ENCODE peak calls at places on chromosome 19, in eight cellular contexts. E, J, C, W, R, N, S and P are unnamed samples.
A peak's percentile ranks its signal among the peaks of the same experiment; 100 is the strongest.

GRCh38 chr19:57465680-57466381 is 8.9 kb upstream of the VN1R1 start:
- DNase-seq in E (no peak), J (no peak), C (no peak), W (no peak), R (peak; percentile 7), N (no peak), S (no peak), P (no peak)

GRCh38 chr19:35596366-35596999 is 10.5 kb downstream of the PMIS2 start:
- DNase-seq in E (no peak), J (no peak), C (no peak), W (no peak), R (no peak), N (no peak), S (no peak), P (no peak)

GRCh38 chr19:38736413-38737280 is 7.6 kb downstream of the CAPN12 start:
- DNase-seq in E (peak; percentile 82), J (peak; percentile 90), C (no peak), W (no peak), R (no peak), N (peak; percentile 39), S (no peak), P (no peak)

GRCh38 chr19:38975861-38976271 is 324 bp upstream of the FBXO17 start:
- DNase-seq in E (no peak), J (peak; percentile 60), C (peak; percentile 36), W (no peak), R (no peak), N (no peak), S (no peak), P (no peak)

GRCh38 chr19:29815231-29815630 is 3.4 kb downstream of the CCNE1 start:
- DNase-seq in E (peak; percentile 25), J (no peak), C (no peak), W (no peak), R (no peak), N (no peak), S (no peak), P (no peak)

GRCh38 chr19:48190288-48191284 is 20.1 kb downstream of the ZSWIM9 start:
- DNase-seq in E (peak; percentile 64), J (no peak), C (peak; percentile 94), W (peak; percentile 10), R (peak; percentile 85), N (no peak), S (no peak), P (no peak)

GRCh38 chr19:294819-295686 is 3.9 kb upstream of the PLPP2 start:
- DNase-seq in E (no peak), J (peak; percentile 74), C (no peak), W (no peak), R (no peak), N (no peak), S (peak; percentile 73), P (no peak)

GRCh38 chr19:50383307-50383851 is 768 bp upstream of the POLD1 start:
- DNase-seq in E (no peak), J (no peak), C (no peak), W (no peak), R (no peak), N (no peak), S (no peak), P (no peak)

GRCh38 chr19:40465025-40465780 is at the start of gene BLVRB:
- DNase-seq in E (no peak), J (no peak), C (peak; percentile 82), W (no peak), R (no peak), N (no peak), S (no peak), P (no peak)

GRCh38 chr19:55553217-55554182 is 8.2 kb upstream of the SBK3 start:
- DNase-seq in E (no peak), J (no peak), C (peak; percentile 5), W (no peak), R (no peak), N (no peak), S (no peak), P (no peak)

GRCh38 chr19:55552206-55552605 is 6.9 kb upstream of the SBK3 start:
- DNase-seq in E (no peak), J (no peak), C (no peak), W (no peak), R (no peak), N (no peak), S (peak; percentile 2), P (no peak)

GRCh38 chr19:55552620-55553019 is 7.3 kb upstream of the SBK3 start:
- DNase-seq in E (no peak), J (no peak), C (peak; percentile 95), W (no peak), R (no peak), N (no peak), S (peak; percentile 7), P (no peak)

GRCh38 chr19:55554302-55554701 is 9.0 kb upstream of the SBK3 start:
- DNase-seq in E (no peak), J (no peak), C (no peak), W (no peak), R (no peak), N (no peak), S (peak; percentile 18), P (no peak)

GRCh38 chr19:55554749-55555152 is 9.4 kb upstream of the SBK3 start:
- DNase-seq in E (no peak), J (no peak), C (no peak), W (no peak), R (no peak), N (no peak), S (no peak), P (no peak)
- H3K27ac ChIP-seq in E (no peak overlapping the region), J (no peak overlapping the region), C (no peak overlapping the region), W (no peak overlapping the region), R (no peak overlapping the region), N (no peak overlapping the region), S (no peak overlapping the region), P (no peak overlapping the region)

GRCh38 chr19:8141726-8142524 is 7.5 kb downstream of the FBN3 start:
- DNase-seq in E (no peak), J (peak; percentile 89), C (no peak), W (no peak), R (no peak), N (no peak), S (no peak), P (no peak)
- H3K4me1 ChIP-seq in E (no peaks in the 10 kb centered on the region), J (no peaks in the 10 kb centered on the region), C (no peaks in the 10 kb centered on the region), W (no peaks in the 10 kb centered on the region), R (peaks cover 4% of the 10 kb centered on the region), N (peaks cover 12% of the 10 kb centered on the region), S (peaks cover 12% of the 10 kb centered on the region), P (no peaks in the 10 kb centered on the region)

GRCh38 chr19:4952945-4953344 is 16.0 kb upstream of the KDM4B start:
- DNase-seq in E (no peak), J (no peak), C (no peak), W (no peak), R (no peak), N (no peak), S (no peak), P (no peak)

GRCh38 chr19:4962085-4962619 is 6.8 kb upstream of the KDM4B start:
- DNase-seq in E (no peak), J (no peak), C (no peak), W (no peak), R (no peak), N (no peak), S (no peak), P (no peak)

GRCh38 chr19:4955274-4955673 is 13.6 kb upstream of the KDM4B start:
- DNase-seq in E (no peak), J (no peak), C (no peak), W (no peak), R (no peak), N (no peak), S (no peak), P (no peak)

DNA sequence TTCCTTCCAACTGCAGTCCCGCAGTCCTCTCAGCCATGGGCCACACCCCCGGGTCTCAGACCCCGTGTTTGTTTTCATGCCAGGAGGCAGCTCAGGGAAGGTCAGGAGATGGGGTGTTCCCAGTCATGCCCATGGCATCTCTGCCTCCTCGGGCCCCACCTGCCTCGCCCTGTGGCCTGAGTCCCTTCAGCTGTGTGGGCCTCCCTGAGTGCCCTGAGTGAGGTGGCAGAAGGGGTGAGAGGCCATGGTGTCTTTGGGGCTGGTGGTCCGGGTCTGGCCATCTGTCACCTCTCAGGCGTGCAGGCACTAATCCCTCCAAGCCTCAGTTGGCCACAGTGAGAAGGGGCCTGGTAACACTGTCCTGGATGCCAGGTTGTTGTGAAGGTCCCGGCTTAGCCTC is 10.9 kb upstream of the KDM4B start:
- DNase-seq in E (no peak), J (no peak), C (no peak), W (no peak), R (no peak), N (no peak), S (no peak), P (no peak)
- TF ChIP-seq CTCF in E (no peak), J (no peak), C (no peak), W (no peak), R (no peak), N (no peak), S (no peak), P (no peak)

GRCh38 chr19:14107581-14108461 is 9.7 kb downstream of the PRKACA start:
- DNase-seq in E (no peak), J (no peak), C (peak; percentile 46), W (peak; percentile 83), R (no peak), N (peak; percentile 74), S (peak; percentile 83), P (peak; percentile 79)
- H3K27ac ChIP-seq in E (peak overlapping the region; percentile 61), J (no peak overlapping the region), C (peak overlapping the region; percentile 58), W (peak overlapping the region; percentile 83), R (no peak overlapping the region), N (peak overlapping the region; percentile 97), S (peak overlapping the region; percentile 92), P (peak overlapping the region; percentile 100)

DNA sequence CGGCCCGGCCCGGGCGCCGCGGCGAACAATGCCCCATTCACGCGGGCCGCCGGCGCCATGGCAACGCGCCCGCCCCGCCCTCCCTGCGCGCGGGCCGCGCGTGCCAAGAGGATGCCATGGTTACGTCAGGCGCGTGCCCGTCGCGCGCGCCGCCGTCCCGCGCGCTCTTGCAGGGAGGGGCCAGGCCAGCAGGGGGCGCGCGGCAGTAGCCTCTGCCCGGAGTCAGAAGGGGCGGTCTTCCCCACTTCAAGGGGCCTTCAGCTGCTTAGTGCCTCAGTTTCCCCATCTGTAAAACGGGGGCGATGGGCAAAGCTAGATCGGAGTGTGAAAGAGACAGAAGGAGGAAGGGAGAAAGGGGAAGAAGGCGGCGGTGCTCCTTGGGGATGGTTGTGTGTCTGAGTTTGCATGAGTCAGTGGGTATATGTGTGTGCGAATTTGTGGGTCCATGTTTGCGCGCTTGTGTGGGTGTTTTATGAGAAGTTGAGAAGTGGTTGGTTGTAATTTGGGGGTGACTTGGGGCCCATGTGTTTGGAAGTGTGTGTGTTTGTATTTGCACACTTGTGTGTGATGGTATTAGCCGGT is 11.6 kb upstream of the NFIX start:
- DNase-seq in E (peak; percentile 72), J (peak; percentile 92), C (peak; percentile 41), W (peak; percentile 89), R (no peak), N (peak; percentile 85), S (peak; percentile 92), P (peak; percentile 80)
- H3K4me1 ChIP-seq in E (peaks cover 29% of the 10 kb centered on the region), J (no peaks in the 10 kb centered on the region), C (peaks cover 18% of the 10 kb centered on the region), W (no peaks in the 10 kb centered on the region), R (no peaks in the 10 kb centered on the region), N (peaks cover 29% of the 10 kb centered on the region), S (peaks cover 28% of the 10 kb centered on the region), P (peaks cover 24% of the 10 kb centered on the region)

GRCh38 chr19:37218592-37218935 is 550 bp downstream of the ZNF383 start:
- DNase-seq in E (no peak), J (no peak), C (peak; percentile 68), W (no peak), R (no peak), N (no peak), S (no peak), P (no peak)
- TF ChIP-seq CTCF in E (no peak), J (no peak), C (no peak), W (no peak), R (no peak), N (no peak), S (no peak), P (no peak)

GRCh38 chr19:7989071-7989575 is 16.3 kb downstream of the ELAVL1 start:
- DNase-seq in E (no peak), J (peak; percentile 42), C (peak; percentile 60), W (no peak), R (no peak), N (no peak), S (no peak), P (no peak)
- H3K27ac ChIP-seq in E (no peak overlapping the region), J (peak overlapping the region; percentile 17), C (peak overlapping the region; percentile 31), W (no peak overlapping the region), R (peak overlapping the region; percentile 71), N (no peak overlapping the region), S (peak overlapping the region; percentile 1), P (peak overlapping the region; percentile 56)